ENCODE peak calls at places on chromosome 5, in four cellular contexts. E, D, G and W are unnamed samples.

GRCh38 chr5:124902097-124902821 is 155.8 kb upstream of the ZNF608 start:
- DNase-seq in E (no peak), D (peak), G (peak), W (no peak)

GRCh38 chr5:9516591-9516990 is 29.3 kb downstream of the SEMA5A start:
- DNase-seq in E (no peak), G (no peak), D (no peak), W (no peak)

GRCh38 chr5:93427316-93427715 is 153.7 kb downstream of the NR2F1-AS1 start:
- DNase-seq in E (no peak), D (no peak), G (no peak), W (no peak)

GRCh38 chr5:74576941-74577456 is 63.5 kb downstream of the ENC1 start:
- DNase-seq in G (no peak), E (peak), D (no peak), W (no peak)

GRCh38 chr5:112734597-112734996 is 3.1 kb upstream of the APC start:
- DNase-seq in D (no peak), G (no peak), E (no peak), W (no peak)

GRCh38 chr5:132083065-132083678 is 9.6 kb downstream of the CSF2 start:
- DNase-seq in E (no peak), D (no peak), G (no peak), W (no peak)

GRCh38 chr5:126003309-126003708 is 419.9 kb upstream of the GRAMD2B start:
- DNase-seq in D (no peak), G (no peak), E (no peak), W (no peak)

GRCh38 chr5:133489632-133490031 is 122.7 kb downstream of the FSTL4 start:
- DNase-seq in G (no peak), E (no peak), D (peak), W (peak)

GRCh38 chr5:80871541-80871961 is 88.6 kb upstream of the RASGRF2 start:
- DNase-seq in D (no peak), G (no peak), E (no peak), W (no peak)